ENCODE peak calls at places on chromosomes 13 and 19, in five cellular contexts. L is activated naive CD8-positive, alpha-beta T cell treated with anti-CD3 and anti-CD28 coated beads for 36 hours; M is AG10803; Z is C1 segment of cervical spinal cord; H is KBM-7. R is an unnamed sample.

GRCh38 chr13:49649244-49649962 is 21.1 kb downstream of the ARL11 start:
- DNase-seq in L (no peak), M (peak; percentile 44), H (peak; percentile 32), Z (no peak), R (no peak)

GRCh38 chr19:56608274-56608964 is 13.3 kb downstream of the ZNF71 start:
- DNase-seq in Z (no peak), L (no peak), M (no peak), H (no peak), R (no peak)

GRCh38 chr13:73914119-73914518 is 220.1 kb downstream of the KLF12 start:
- DNase-seq in Z (no peak), H (no peak), M (peak; percentile 38), L (no peak), R (no peak)

GRCh38 chr13:24148414-24149305 is 11.9 kb upstream of the SPATA13 start:
- DNase-seq in L (no peak), M (peak; percentile 98), Z (no peak), H (no peak), R (no peak)

GRCh38 chr19:54137913-54138776 is 583 bp downstream of the CNOT3 start:
- DNase-seq in M (no peak), L (peak; percentile 51), H (no peak), Z (peak; percentile 6), R (peak; percentile 41)

GRCh38 chr13:30341815-30342570 is 34.6 kb upstream of the KATNAL1 start:
- DNase-seq in L (no peak), Z (no peak), M (peak; percentile 94), H (no peak), R (no peak)

GRCh38 chr13:26423634-26424033 is 133.8 kb upstream of the WASF3 start:
- DNase-seq in L (no peak), Z (no peak), M (peak; percentile 65), H (no peak), R (no peak)

GRCh38 chr13:100646030-100646673 is 28.4 kb downstream of the TMTC4 start:
- DNase-seq in Z (no peak), H (peak; percentile 18), M (peak; percentile 20), L (no peak), R (no peak)

GRCh38 chr13:80463673-80464352 is 122.9 kb upstream of the SPRY2 start:
- DNase-seq in H (no peak), M (no peak), L (no peak), Z (no peak), R (no peak)

GRCh38 chr13:105804561-105805190 is 730.8 kb downstream of the EFNB2 start:
- DNase-seq in L (no peak), H (no peak), M (peak; percentile 22), Z (no peak), R (no peak)

GRCh38 chr19:49217382-49217781 is 59.8 kb downstream of the TRPM4 start:
- DNase-seq in H (no peak), L (no peak), M (peak; percentile 28), Z (no peak), R (no peak)

GRCh38 chr13:40677064-40677463 is 10.6 kb upstream of the FOXO1 start:
- DNase-seq in H (no peak), M (no peak), Z (no peak), L (no peak), R (no peak)

GRCh38 chr13:40401911-40402776 is 264.3 kb downstream of the FOXO1 start:
- DNase-seq in L (peak; percentile 69), Z (no peak), H (peak; percentile 99), M (peak; percentile 96), R (no peak)

GRCh38 chr13:111639994-111640393 is 319.6 kb downstream of the TEX29 start:
- DNase-seq in L (no peak), Z (no peak), M (no peak), H (no peak), R (no peak)

GRCh38 chr13:91154954-91155353 is 192.5 kb upstream of the MIR17HG start:
- DNase-seq in Z (no peak), H (peak; percentile 48), M (no peak), L (no peak), R (no peak)

GRCh38 chr13:29923554-29924481 is 73.4 kb upstream of the UBL3 start:
- DNase-seq in M (peak; percentile 99), Z (no peak), L (peak; percentile 59), H (peak; percentile 78), R (peak; percentile 65)

GRCh38 chr13:110507678-110508381 is 53.7 kb downstream of the RAB20 start:
- DNase-seq in H (no peak), L (no peak), M (no peak), Z (no peak), R (no peak)

GRCh38 chr19:16376649-16377048 is 52.0 kb downstream of the KLF2 start:
- DNase-seq in Z (no peak), M (no peak), H (peak; percentile 23), L (peak; percentile 50), R (peak; percentile 34)

GRCh38 chr13:52738719-52739467 is 727 bp downstream of the CNMD start:
- DNase-seq in M (no peak), L (peak; percentile 46), Z (peak; percentile 49), H (no peak), R (no peak)

GRCh38 chr13:105442941-105443340 is 1092.5 kb downstream of the EFNB2 start:
- DNase-seq in H (no peak), L (no peak), M (peak; percentile 94), Z (no peak), R (no peak)

GRCh38 chr13:101035119-101035620 is 360.6 kb upstream of the TMTC4 start:
- DNase-seq in L (no peak), H (no peak), M (no peak), Z (no peak), R (no peak)

GRCh38 chr19:13799669-13800068 is 4.4 kb downstream of the ZSWIM4 start:
- DNase-seq in H (no peak), Z (no peak), L (no peak), M (no peak), R (no peak)

GRCh38 chr19:19113040-19113541 is 25.2 kb downstream of the TMEM161A start:
- DNase-seq in H (peak; percentile 23), L (no peak), M (no peak), Z (no peak), R (no peak)

GRCh38 chr13:98858206-98858605 is 105.7 kb upstream of the SLC15A1 start:
- DNase-seq in H (no peak), Z (no peak), L (no peak), M (no peak), R (no peak)

GRCh38 chr19:45499196-45500180 is 1.2 kb downstream of the PPM1N start:
- DNase-seq in H (peak; percentile 27), L (peak; percentile 71), Z (no peak), M (peak; percentile 18), R (peak; percentile 77)

GRCh38 chr19:40283414-40284250 is 1.5 kb downstream of the AKT2 start:
- DNase-seq in H (no peak), L (no peak), Z (no peak), M (no peak), R (no peak)

GRCh38 chr13:103157034-103157433 is 90.8 kb upstream of the SLC10A2 start:
- DNase-seq in H (no peak), L (no peak), M (no peak), Z (no peak), R (no peak)

GRCh38 chr19:56973713-56974553 is 133.4 kb upstream of the PEG3 start:
- DNase-seq in M (no peak), L (no peak), Z (no peak), H (no peak), R (no peak)

GRCh38 chr13:30739646-30740642 is 4.6 kb downstream of the ALOX5AP start:
- DNase-seq in M (peak; percentile 55), Z (no peak), L (peak; percentile 68), H (peak; percentile 62), R (peak; percentile 92)

GRCh38 chr19:44891016-44891882 is at the start of gene TOMM40:
- DNase-seq in L (no peak), Z (no peak), H (no peak), M (no peak), R (peak; percentile 100)

GRCh38 chr19:40756502-40757110 is 5.6 kb downstream of the SNRPA start:
- DNase-seq in Z (no peak), H (peak; percentile 27), M (no peak), L (peak; percentile 32), R (no peak)

GRCh38 chr19:49954092-49954825 is 6.7 kb downstream of the SIGLEC11 start:
- DNase-seq in Z (no peak), L (no peak), M (peak; percentile 35), H (peak; percentile 47), R (no peak)

GRCh38 chr19:47330466-47330869 is 1.5 kb upstream of the C5AR2 start:
- DNase-seq in M (no peak), Z (no peak), H (no peak), L (no peak), R (no peak)

GRCh38 chr19:2785244-2786000 is at the start of gene THOP1:
- DNase-seq in L (peak; percentile 100), H (peak; percentile 99), Z (peak; percentile 82), M (peak; percentile 98), R (peak; percentile 98)

GRCh38 chr13:48158290-48158689 is 63.4 kb upstream of the MED4 start:
- DNase-seq in M (no peak), L (no peak), Z (no peak), H (peak; percentile 32), R (peak; percentile 30)

GRCh38 chr13:33876716-33877394 is 58.9 kb downstream of the RFC3 start:
- DNase-seq in Z (no peak), L (no peak), M (no peak), H (no peak), R (no peak)

GRCh38 chr13:109785892-109786450 is 412 bp downstream of the IRS2 start:
- DNase-seq in Z (no peak), M (no peak), H (no peak), L (no peak), R (no peak)

GRCh38 chr19:13149628-13150186 is 468 bp downstream of the STX10 start:
- DNase-seq in H (peak; percentile 51), M (peak; percentile 34), Z (no peak), L (peak; percentile 53), R (no peak)

GRCh38 chr13:50979187-50979586 is 69.6 kb downstream of the RNASEH2B start:
- DNase-seq in M (no peak), Z (no peak), L (no peak), H (peak; percentile 59), R (no peak)